ENCODE peak calls at places on chromosomes 3 and 15, in six cellular contexts. Z is PC-3, P is amniotic stem cell, Y is retina, G is iPS-NIHi11, A is foreskin fibroblast. Q is an unnamed sample.
A peak's percentile ranks its signal among the peaks of the same experiment; 100 is the strongest.

GRCh38 chr3:138289701-138290100 is 40.0 kb downstream of the NME9 start:
- DNase-seq in Z (no peak), Y (no peak), A (no peak), G (no peak), P (no peak), Q (no peak)

GRCh38 chr3:119809249-119810017 is 27.5 kb downstream of the NR1I2 start:
- DNase-seq in G (peak; percentile 43), A (no peak), Y (no peak), P (no peak), Z (no peak), Q (peak; percentile 73)

GRCh38 chr15:89121414-89121813 is 33.2 kb downstream of the ABHD2 start:
- DNase-seq in Z (peak; percentile 71), P (no peak), A (no peak), Y (no peak), G (no peak), Q (no peak)

GRCh38 chr3:190382082-190382481 is 5.9 kb upstream of the CLDN16 start:
- DNase-seq in Z (peak; percentile 91), P (peak; percentile 20), Y (no peak), G (no peak), A (peak; percentile 79), Q (no peak)

GRCh38 chr3:11536936-11537612 is 106.6 kb downstream of the VGLL4 start:
- DNase-seq in Z (no peak), A (no peak), P (no peak), G (no peak), Y (no peak), Q (no peak)

GRCh38 chr3:189167027-189167766 is 4.6 kb upstream of the TPRG1 start:
- DNase-seq in G (peak; percentile 44), Y (no peak), A (no peak), Z (peak; percentile 85), P (no peak), Q (peak; percentile 3)

GRCh38 chr3:41115069-41115468 is 84.2 kb upstream of the CTNNB1 start:
- DNase-seq in Y (no peak), G (no peak), A (no peak), P (no peak), Z (no peak), Q (no peak)

GRCh38 chr3:48276856-48277641 is 36.1 kb downstream of the ZNF589 start:
- DNase-seq in Z (no peak), A (no peak), P (no peak), G (no peak), Y (no peak), Q (peak; percentile 57)

GRCh38 chr3:49454457-49454856 is 15.6 kb upstream of the DAG1 start:
- DNase-seq in A (no peak), G (peak; percentile 61), Y (no peak), Z (peak; percentile 66), P (no peak), Q (peak; percentile 95)

GRCh38 chr15:77475898-77476297 is 55.2 kb downstream of the HMG20A start:
- DNase-seq in P (no peak), Z (no peak), Y (no peak), A (no peak), G (peak; percentile 57), Q (peak; percentile 65)

Q was measured in GM23338.